ENCODE peak calls at places on chromosomes 11 and 22, in eight cellular contexts. One of them, this sample, is unnamed.

GRCh38 chr11:126561327-126561893 is 205.9 kb downstream of the ST3GAL4 start:
- DNase-seq in activated CD4-positive, alpha-beta T cell treated with anti-CD3 and anti-CD28 coated beads, Interleukin-2, amount 50 U/mL, for 1 hour: peak
- DNase-seq in islet precursor cell: peak
- DNase-seq in activated naive CD8-positive, alpha-beta T cell treated with anti-CD3 and anti-CD28 coated beads for 36 hours: peak
- DNase-seq in GM18507: peak
- DNase-seq in M059J: peak
- DNase-seq in NCI-H1417: no peak
- DNase-seq in endothelial cell: peak
- DNase-seq in this sample: peak

GRCh38 chr11:57482782-57483569 is 22.6 kb downstream of the RTN4RL2 start:
- DNase-seq in M059J: peak
- DNase-seq in activated CD4-positive, alpha-beta T cell treated with anti-CD3 and anti-CD28 coated beads, Interleukin-2, amount 50 U/mL, for 1 hour: peak
- DNase-seq in GM18507: peak
- DNase-seq in endothelial cell: peak
- DNase-seq in islet precursor cell: peak
- DNase-seq in NCI-H1417: no peak
- DNase-seq in activated naive CD8-positive, alpha-beta T cell treated with anti-CD3 and anti-CD28 coated beads for 36 hours: peak
- DNase-seq in this sample: peak

GRCh38 chr11:11468919-11469318 is 115.9 kb upstream of the CSNK2A3 start:
- DNase-seq in activated CD4-positive, alpha-beta T cell treated with anti-CD3 and anti-CD28 coated beads, Interleukin-2, amount 50 U/mL, for 1 hour: no peak
- DNase-seq in GM18507: no peak
- DNase-seq in endothelial cell: no peak
- DNase-seq in M059J: peak
- DNase-seq in activated naive CD8-positive, alpha-beta T cell treated with anti-CD3 and anti-CD28 coated beads for 36 hours: no peak
- DNase-seq in islet precursor cell: no peak
- DNase-seq in NCI-H1417: no peak
- DNase-seq in this sample: no peak

GRCh38 chr11:121723261-121723741 is 270.5 kb upstream of the SORL1-AS1 start:
- DNase-seq in activated naive CD8-positive, alpha-beta T cell treated with anti-CD3 and anti-CD28 coated beads for 36 hours: no peak
- DNase-seq in endothelial cell: peak
- DNase-seq in GM18507: no peak
- DNase-seq in NCI-H1417: no peak
- DNase-seq in activated CD4-positive, alpha-beta T cell treated with anti-CD3 and anti-CD28 coated beads, Interleukin-2, amount 50 U/mL, for 1 hour: no peak
- DNase-seq in islet precursor cell: no peak
- DNase-seq in M059J: no peak
- DNase-seq in this sample: peak

GRCh38 chr11:47913569-47914244 is 65.6 kb upstream of the NUP160 start:
- DNase-seq in M059J: no peak
- DNase-seq in islet precursor cell: no peak
- DNase-seq in GM18507: no peak
- DNase-seq in activated CD4-positive, alpha-beta T cell treated with anti-CD3 and anti-CD28 coated beads, Interleukin-2, amount 50 U/mL, for 1 hour: no peak
- DNase-seq in NCI-H1417: peak
- DNase-seq in activated naive CD8-positive, alpha-beta T cell treated with anti-CD3 and anti-CD28 coated beads for 36 hours: no peak
- DNase-seq in endothelial cell: no peak
- DNase-seq in this sample: no peak

GRCh38 chr22:16959345-16959930 is 48.6 kb downstream of the GAB4 start:
- DNase-seq in endothelial cell: no peak
- DNase-seq in islet precursor cell: peak
- DNase-seq in activated CD4-positive, alpha-beta T cell treated with anti-CD3 and anti-CD28 coated beads, Interleukin-2, amount 50 U/mL, for 1 hour: no peak
- DNase-seq in GM18507: no peak
- DNase-seq in M059J: no peak
- DNase-seq in activated naive CD8-positive, alpha-beta T cell treated with anti-CD3 and anti-CD28 coated beads for 36 hours: no peak
- DNase-seq in NCI-H1417: no peak
- DNase-seq in this sample: no peak

GRCh38 chr11:126834149-126834548 is 166.4 kb downstream of the KIRREL3 start:
- DNase-seq in activated CD4-positive, alpha-beta T cell treated with anti-CD3 and anti-CD28 coated beads, Interleukin-2, amount 50 U/mL, for 1 hour: no peak
- DNase-seq in activated naive CD8-positive, alpha-beta T cell treated with anti-CD3 and anti-CD28 coated beads for 36 hours: no peak
- DNase-seq in NCI-H1417: no peak
- DNase-seq in endothelial cell: no peak
- DNase-seq in M059J: peak
- DNase-seq in GM18507: no peak
- DNase-seq in islet precursor cell: no peak
- DNase-seq in this sample: peak

GRCh38 chr11:19577849-19578619 is 134.6 kb upstream of the NAV2 start:
- DNase-seq in endothelial cell: no peak
- DNase-seq in GM18507: no peak
- DNase-seq in NCI-H1417: no peak
- DNase-seq in islet precursor cell: peak
- DNase-seq in activated naive CD8-positive, alpha-beta T cell treated with anti-CD3 and anti-CD28 coated beads for 36 hours: no peak
- DNase-seq in M059J: peak
- DNase-seq in activated CD4-positive, alpha-beta T cell treated with anti-CD3 and anti-CD28 coated beads, Interleukin-2, amount 50 U/mL, for 1 hour: no peak
- DNase-seq in this sample: no peak

GRCh38 chr11:103897156-103897555 is 139.3 kb upstream of the DDI1 start:
- DNase-seq in M059J: no peak
- DNase-seq in activated CD4-positive, alpha-beta T cell treated with anti-CD3 and anti-CD28 coated beads, Interleukin-2, amount 50 U/mL, for 1 hour: no peak
- DNase-seq in NCI-H1417: no peak
- DNase-seq in GM18507: no peak
- DNase-seq in islet precursor cell: no peak
- DNase-seq in activated naive CD8-positive, alpha-beta T cell treated with anti-CD3 and anti-CD28 coated beads for 36 hours: no peak
- DNase-seq in endothelial cell: no peak
- DNase-seq in this sample: no peak

GRCh38 chr11:5712507-5712906 is 22.9 kb downstream of the TRIM22 start:
- DNase-seq in activated CD4-positive, alpha-beta T cell treated with anti-CD3 and anti-CD28 coated beads, Interleukin-2, amount 50 U/mL, for 1 hour: no peak
- DNase-seq in endothelial cell: no peak
- DNase-seq in activated naive CD8-positive, alpha-beta T cell treated with anti-CD3 and anti-CD28 coated beads for 36 hours: no peak
- DNase-seq in GM18507: no peak
- DNase-seq in M059J: peak
- DNase-seq in NCI-H1417: no peak
- DNase-seq in islet precursor cell: no peak
- DNase-seq in this sample: no peak

GRCh38 chr11:1915795-1916131 is 3.7 kb upstream of the TNNT3 start:
- DNase-seq in GM18507: no peak
- DNase-seq in islet precursor cell: no peak
- DNase-seq in NCI-H1417: no peak
- DNase-seq in activated naive CD8-positive, alpha-beta T cell treated with anti-CD3 and anti-CD28 coated beads for 36 hours: no peak
- DNase-seq in endothelial cell: no peak
- DNase-seq in activated CD4-positive, alpha-beta T cell treated with anti-CD3 and anti-CD28 coated beads, Interleukin-2, amount 50 U/mL, for 1 hour: no peak
- DNase-seq in M059J: no peak
- DNase-seq in this sample: no peak

GRCh38 chr11:131172011-131172410 is 198.4 kb upstream of the NTM start:
- DNase-seq in endothelial cell: no peak
- DNase-seq in M059J: no peak
- DNase-seq in activated naive CD8-positive, alpha-beta T cell treated with anti-CD3 and anti-CD28 coated beads for 36 hours: no peak
- DNase-seq in islet precursor cell: no peak
- DNase-seq in GM18507: no peak
- DNase-seq in activated CD4-positive, alpha-beta T cell treated with anti-CD3 and anti-CD28 coated beads, Interleukin-2, amount 50 U/mL, for 1 hour: no peak
- DNase-seq in NCI-H1417: no peak
- DNase-seq in this sample: no peak

GRCh38 chr22:45478108-45478771 is 24.4 kb upstream of the FBLN1 start:
- DNase-seq in activated naive CD8-positive, alpha-beta T cell treated with anti-CD3 and anti-CD28 coated beads for 36 hours: no peak
- DNase-seq in M059J: peak
- DNase-seq in islet precursor cell: no peak
- DNase-seq in GM18507: no peak
- DNase-seq in endothelial cell: no peak
- DNase-seq in NCI-H1417: no peak
- DNase-seq in activated CD4-positive, alpha-beta T cell treated with anti-CD3 and anti-CD28 coated beads, Interleukin-2, amount 50 U/mL, for 1 hour: no peak
- DNase-seq in this sample: no peak

GRCh38 chr22:45916515-45916914 is 60.4 kb downstream of the WNT7B start:
- DNase-seq in islet precursor cell: no peak
- DNase-seq in activated naive CD8-positive, alpha-beta T cell treated with anti-CD3 and anti-CD28 coated beads for 36 hours: no peak
- DNase-seq in GM18507: no peak
- DNase-seq in endothelial cell: no peak
- DNase-seq in activated CD4-positive, alpha-beta T cell treated with anti-CD3 and anti-CD28 coated beads, Interleukin-2, amount 50 U/mL, for 1 hour: no peak
- DNase-seq in NCI-H1417: no peak
- DNase-seq in M059J: peak
- DNase-seq in this sample: no peak

GRCh38 chr11:69367211-69367964 is 73.4 kb downstream of the MYEOV start:
- DNase-seq in endothelial cell: peak
- DNase-seq in M059J: peak
- DNase-seq in activated CD4-positive, alpha-beta T cell treated with anti-CD3 and anti-CD28 coated beads, Interleukin-2, amount 50 U/mL, for 1 hour: no peak
- DNase-seq in activated naive CD8-positive, alpha-beta T cell treated with anti-CD3 and anti-CD28 coated beads for 36 hours: no peak
- DNase-seq in NCI-H1417: no peak
- DNase-seq in GM18507: no peak
- DNase-seq in islet precursor cell: no peak
- DNase-seq in this sample: peak

This sample was measured in endodermal cell.